ENCODE peak calls at places on chromosomes 12 and 14, in five cellular contexts. P is EL, Q is NCI-H1105, F is endothelial cell, K is kidney tubule cell. W is an unnamed sample.

GRCh38 chr12:103903979-103904378 is 26.2 kb upstream of the HSP90B1 start:
- DNase-seq in Q (no peak), F (no peak), P (no peak), K (no peak), W (no peak)

GRCh38 chr14:55353686-55354467 is 57.8 kb downstream of the ATG14 start:
- DNase-seq in F (no peak), Q (no peak), P (no peak), K (peak), W (no peak)

GRCh38 chr14:60734465-60735242 is at the start of gene MNAT1:
- DNase-seq in P (peak), Q (peak), K (peak), F (peak), W (peak)

GRCh38 chr14:69592923-69593677 is 18.3 kb upstream of the SUSD6 start:
- DNase-seq in K (no peak), Q (peak), P (no peak), F (no peak), W (no peak)

GRCh38 chr12:81809829-81810595 is 50.9 kb upstream of the PPFIA2 start:
- DNase-seq in Q (no peak), P (no peak), F (no peak), K (no peak), W (no peak)

GRCh38 chr12:54277823-54278276 is 2.1 kb downstream of the CBX5 start:
- DNase-seq in F (no peak), K (peak), Q (no peak), P (peak), W (no peak)

GRCh38 chr12:121537814-121538698 is 42.8 kb downstream of the KDM2B start:
- DNase-seq in K (no peak), F (peak), Q (no peak), P (peak), W (peak)

GRCh38 chr12:1911598-1912575 is 6.6 kb downstream of the CACNA2D4 start:
- DNase-seq in Q (peak), F (no peak), P (no peak), K (no peak), W (peak)

GRCh38 chr14:21096889-21097615 is 1.4 kb downstream of the ZNF219 start:
- DNase-seq in P (no peak), K (no peak), Q (no peak), F (no peak), W (no peak)

GRCh38 chr12:116162071-116162470 is 115.4 kb downstream of the MED13L start:
- DNase-seq in P (no peak), Q (no peak), F (no peak), K (no peak), W (no peak)

GRCh38 chr12:106898001-106898966 is 57.4 kb upstream of the TMEM263 start:
- DNase-seq in Q (peak), K (no peak), F (no peak), P (no peak), W (peak)

GRCh38 chr12:64469455-64470142 is 17.7 kb downstream of the TBK1 start:
- DNase-seq in K (no peak), Q (no peak), P (no peak), F (no peak), W (no peak)

GRCh38 chr12:116133149-116133548 is 144.3 kb downstream of the MED13L start:
- DNase-seq in F (no peak), P (no peak), K (no peak), Q (no peak), W (no peak)

GRCh38 chr12:67442347-67442841 is 173.2 kb downstream of the CAND1 start:
- DNase-seq in P (no peak), Q (peak), K (peak), F (no peak), W (no peak)

GRCh38 chr12:29565727-29566126 is 68.2 kb upstream of the OVCH1 start:
- DNase-seq in Q (no peak), P (no peak), K (no peak), F (no peak), W (no peak)

GRCh38 chr14:33972522-33973162 is 21.8 kb upstream of the EGLN3 start:
- DNase-seq in K (no peak), P (no peak), F (no peak), Q (no peak), W (no peak)

GRCh38 chr14:51828017-51828797 is 32.2 kb upstream of the GNG2 start:
- DNase-seq in P (peak), Q (no peak), F (no peak), K (peak), W (peak)

GRCh38 chr14:103198429-103199140 is 75.3 kb downstream of the TNFAIP2 start:
- DNase-seq in P (peak), K (peak), Q (no peak), F (no peak), W (no peak)

GRCh38 chr12:107884769-107885694 is 110.5 kb downstream of the ASCL4 start:
- DNase-seq in F (peak), K (peak), Q (peak), P (peak), W (peak)

GRCh38 chr12:112595415-112595814 is 176.7 kb downstream of the PTPN11 start:
- DNase-seq in Q (no peak), K (no peak), P (no peak), F (no peak), W (no peak)

GRCh38 chr12:56082967-56083366 is 3.0 kb downstream of the ERBB3 start:
- DNase-seq in Q (no peak), P (no peak), K (no peak), F (no peak), W (no peak)

GRCh38 chr14:69901113-69901951 is 22.1 kb downstream of the SMOC1 start:
- DNase-seq in P (no peak), F (no peak), Q (no peak), K (no peak), W (no peak)

GRCh38 chr12:91017043-91017442 is 12.3 kb upstream of the EPYC start:
- DNase-seq in Q (no peak), K (no peak), F (no peak), P (no peak), W (no peak)

GRCh38 chr12:2344892-2345291 is 292.1 kb downstream of the CACNA1C start:
- DNase-seq in Q (no peak), F (no peak), P (no peak), K (no peak), W (no peak)

GRCh38 chr12:106141452-106141851 is 2.7 kb upstream of the NUAK1 start:
- DNase-seq in K (no peak), Q (no peak), F (no peak), P (no peak), W (no peak)

GRCh38 chr12:22514875-22515274 is 29.5 kb downstream of the C2CD5 start:
- DNase-seq in K (no peak), Q (no peak), F (no peak), P (no peak), W (no peak)

GRCh38 chr12:12456637-12457036 is 99.8 kb downstream of the BORCS5 start:
- DNase-seq in P (no peak), F (no peak), K (no peak), Q (no peak), W (no peak)

GRCh38 chr12:53505555-53506449 is 1.5 kb downstream of the NPFF start:
- DNase-seq in F (no peak), K (no peak), P (peak), Q (no peak), W (no peak)

GRCh38 chr14:36217732-36218131 is 41.2 kb upstream of the PTCSC3 start:
- DNase-seq in F (no peak), Q (no peak), P (no peak), K (peak), W (no peak)

GRCh38 chr12:113440336-113440735 is 18.2 kb downstream of the SDSL start:
- DNase-seq in P (no peak), F (no peak), K (no peak), Q (no peak), W (no peak)

GRCh38 chr14:24298892-24299254 is 707 bp downstream of the DHRS1 start:
- DNase-seq in F (no peak), K (peak), P (peak), Q (no peak), W (no peak)

GRCh38 chr12:56377989-56378316 is 15.3 kb upstream of the APOF start:
- DNase-seq in P (no peak), Q (no peak), F (no peak), K (no peak), W (no peak)

GRCh38 chr14:29536886-29537511 is 390.6 kb downstream of the PRKD1 start:
- DNase-seq in F (no peak), K (peak), Q (peak), P (peak), W (no peak)

GRCh38 chr14:89926709-89927108 is 27.8 kb downstream of the EFCAB11 start:
- DNase-seq in K (peak), P (peak), Q (no peak), F (no peak), W (no peak)

GRCh38 chr14:58643366-58643765 is 5.6 kb downstream of the DACT1 start:
- DNase-seq in K (no peak), P (no peak), F (no peak), Q (no peak), W (no peak)

GRCh38 chr14:64114166-64114565 is 180.0 kb downstream of the ESR2 start:
- DNase-seq in Q (no peak), F (peak), K (no peak), P (no peak), W (peak)

GRCh38 chr14:94048676-94049624 is 22.8 kb downstream of the OTUB2 start:
- DNase-seq in Q (peak), P (no peak), K (no peak), F (no peak), W (no peak)

GRCh38 chr14:76193696-76194095 is 42.0 kb downstream of the GPATCH2L start:
- DNase-seq in P (no peak), K (peak), F (no peak), Q (no peak), W (no peak)

GRCh38 chr14:77642407-77642806 is 26.0 kb upstream of the SPTLC2 start:
- DNase-seq in F (no peak), K (no peak), Q (no peak), P (no peak), W (no peak)

W was measured in iPS-NIHi11.